ENCODE peak calls at places on chromosomes 13 and 19, in five cellular contexts. U, X, B, G and J are unnamed samples.

GRCh38 chr19:16118489-16119033 is 6.9 kb downstream of the RAB8A start:
- DNase-seq in G (no peak), X (peak), U (no peak), B (no peak), J (peak)

GRCh38 chr13:85864963-85865530 is 65.8 kb upstream of the SLITRK6 start:
- DNase-seq in B (no peak), X (no peak), U (no peak), G (no peak), J (no peak)

GRCh38 chr19:42176990-42177685 is 40.3 kb downstream of the DEDD2 start:
- DNase-seq in B (peak), G (peak), U (peak), X (peak), J (peak)

GRCh38 chr19:46746281-46746965 is at the start of gene STRN4:
- DNase-seq in X (peak), B (no peak), G (no peak), U (peak), J (peak)

GRCh38 chr13:34458756-34459462 is 483.2 kb upstream of the NBEA start:
- DNase-seq in X (no peak), U (no peak), B (no peak), G (peak), J (no peak)

GRCh38 chr13:85366759-85367417 is 432.3 kb downstream of the SLITRK6 start:
- DNase-seq in B (no peak), X (no peak), U (no peak), G (no peak), J (no peak)

GRCh38 chr19:36265064-36265463 is 50.2 kb downstream of the ZNF146 start:
- DNase-seq in X (no peak), U (no peak), B (no peak), G (no peak), J (no peak)

GRCh38 chr13:113589251-113589960 is 4.9 kb downstream of the TFDP1 start:
- DNase-seq in X (no peak), U (no peak), G (no peak), B (no peak), J (no peak)

GRCh38 chr19:19064811-19065745 is 1.3 kb downstream of the SLC25A42 start:
- DNase-seq in U (no peak), G (no peak), B (no peak), X (no peak), J (no peak)

GRCh38 chr19:19464339-19465098 is 50.8 kb downstream of the TSSK6 start:
- DNase-seq in G (peak), U (no peak), B (no peak), X (no peak), J (no peak)

GRCh38 chr13:99766641-99767045 is 204.9 kb downstream of the ZIC5 start:
- DNase-seq in G (no peak), X (no peak), B (no peak), U (no peak), J (no peak)

GRCh38 chr19:41971363-41971762 is 12.2 kb upstream of the RABAC1 start:
- DNase-seq in U (no peak), X (no peak), B (no peak), G (no peak), J (no peak)

GRCh38 chr19:19642506-19643157 is 825 bp downstream of the GMIP start:
- DNase-seq in U (no peak), X (no peak), G (no peak), B (no peak), J (peak)

GRCh38 chr13:40568672-40569350 is 97.6 kb downstream of the FOXO1 start:
- DNase-seq in U (no peak), G (no peak), X (no peak), B (no peak), J (no peak)

GRCh38 chr13:24670174-24670573 is 10.0 kb upstream of the ATP12A start:
- DNase-seq in U (no peak), X (no peak), B (no peak), G (no peak), J (no peak)

GRCh38 chr19:35828694-35829301 is 16.2 kb upstream of the PRODH2 start:
- DNase-seq in G (peak), U (no peak), X (peak), B (no peak), J (no peak)

GRCh38 chr19:18657590-18658365 is 20.9 kb downstream of the KLHL26 start:
- DNase-seq in U (no peak), X (no peak), G (peak), B (no peak), J (no peak)

GRCh38 chr13:32330438-32330837 is 15.1 kb downstream of the BRCA2 start:
- DNase-seq in U (no peak), B (no peak), G (no peak), X (no peak), J (no peak)

GRCh38 chr13:31199849-31200635 is at the start of gene B3GLCT:
- DNase-seq in G (peak), U (peak), X (peak), B (peak), J (peak)

GRCh38 chr19:4456566-4456842 is 1.1 kb downstream of the UBXN6 start:
- DNase-seq in G (no peak), U (no peak), X (no peak), B (no peak), J (no peak)

GRCh38 chr19:54136086-54136863 is 1.3 kb upstream of the CNOT3 start:
- DNase-seq in B (no peak), U (no peak), X (no peak), G (no peak), J (no peak)

GRCh38 chr19:5052515-5052914 is 83.6 kb downstream of the KDM4B start:
- DNase-seq in G (no peak), X (no peak), B (no peak), U (no peak), J (no peak)

GRCh38 chr13:110412132-110412912 is 105.2 kb downstream of the COL4A2 start:
- DNase-seq in G (peak), B (no peak), U (no peak), X (peak), J (peak)

GRCh38 chr19:16470541-16470910 is 1.2 kb downstream of the EPS15L1 start:
- DNase-seq in X (no peak), G (no peak), U (no peak), B (no peak), J (no peak)

GRCh38 chr13:79283742-79284141 is 122.3 kb downstream of the RBM26 start:
- DNase-seq in B (no peak), U (no peak), G (no peak), X (no peak), J (no peak)

GRCh38 chr13:75226092-75226491 is 255.9 kb downstream of the TBC1D4 start:
- DNase-seq in B (no peak), G (no peak), X (no peak), U (no peak), J (no peak)

GRCh38 chr19:53192771-53193533 is at the start of gene ZNF665:
- DNase-seq in U (peak), B (peak), X (peak), G (peak), J (no peak)

GRCh38 chr19:52946322-52947310 is 16.1 kb downstream of the ZNF816 start:
- DNase-seq in B (no peak), X (no peak), U (no peak), G (peak), J (no peak)

GRCh38 chr19:44648536-44649370 is 5.0 kb downstream of the PVR start:
- DNase-seq in G (no peak), U (no peak), X (no peak), B (no peak), J (no peak)